ENCODE peak calls at places on chromosomes 2 and 18, in seven cellular contexts. One of them, this sample, is unnamed.

GRCh38 chr2:203470371-203470770 is 64.7 kb downstream of the RAPH1 start:
- DNase-seq in chondrocyte: no peak
- DNase-seq in brain microvascular endothelial cell: no peak
- DNase-seq in astrocyte: no peak
- DNase-seq in fibroblast of lung: no peak
- DNase-seq in adrenal gland: no peak
- DNase-seq in heart right ventricle: no peak
- DNase-seq in this sample: peak

GRCh38 chr2:113175736-113176695 is 2.2 kb downstream of the PSD4 start:
- DNase-seq in adrenal gland: peak
- DNase-seq in chondrocyte: no peak
- DNase-seq in fibroblast of lung: no peak
- DNase-seq in heart right ventricle: no peak
- DNase-seq in brain microvascular endothelial cell: no peak
- DNase-seq in astrocyte: no peak
- DNase-seq in this sample: no peak

GRCh38 chr2:85326946-85327756 is 638 bp downstream of the TGOLN2 start:
- DNase-seq in chondrocyte: no peak
- DNase-seq in heart right ventricle: peak
- DNase-seq in brain microvascular endothelial cell: peak
- DNase-seq in adrenal gland: peak
- DNase-seq in fibroblast of lung: peak
- DNase-seq in astrocyte: no peak
- DNase-seq in this sample: peak

GRCh38 chr18:32771169-32771751 is 1.6 kb downstream of the KLHL14 start:
- DNase-seq in fibroblast of lung: no peak
- DNase-seq in adrenal gland: no peak
- DNase-seq in astrocyte: no peak
- DNase-seq in heart right ventricle: no peak
- DNase-seq in chondrocyte: no peak
- DNase-seq in brain microvascular endothelial cell: no peak
- DNase-seq in this sample: peak

GRCh38 chr2:96538487-96539214 is 2.1 kb downstream of the ARID5A start:
- DNase-seq in heart right ventricle: peak
- DNase-seq in adrenal gland: peak
- DNase-seq in fibroblast of lung: peak
- DNase-seq in astrocyte: peak
- DNase-seq in chondrocyte: no peak
- DNase-seq in brain microvascular endothelial cell: peak
- DNase-seq in this sample: no peak

GRCh38 chr18:26487437-26487836 is 60.9 kb downstream of the KCTD1 start:
- DNase-seq in heart right ventricle: no peak
- DNase-seq in brain microvascular endothelial cell: no peak
- DNase-seq in astrocyte: peak
- DNase-seq in fibroblast of lung: no peak
- DNase-seq in chondrocyte: no peak
- DNase-seq in adrenal gland: no peak
- DNase-seq in this sample: no peak

GRCh38 chr2:98444436-98445166 is at the start of gene INPP4A:
- DNase-seq in chondrocyte: no peak
- DNase-seq in heart right ventricle: peak
- DNase-seq in brain microvascular endothelial cell: no peak
- DNase-seq in adrenal gland: peak
- DNase-seq in astrocyte: no peak
- DNase-seq in fibroblast of lung: peak
- DNase-seq in this sample: peak

GRCh38 chr2:26982102-26982742 is 11.8 kb downstream of the MAPRE3 start:
- DNase-seq in heart right ventricle: peak
- DNase-seq in adrenal gland: peak
- DNase-seq in chondrocyte: no peak
- DNase-seq in fibroblast of lung: peak
- DNase-seq in brain microvascular endothelial cell: peak
- DNase-seq in astrocyte: peak
- DNase-seq in this sample: peak

GRCh38 chr18:70380915-70381896 is 92.4 kb downstream of the SOCS6 start:
- DNase-seq in heart right ventricle: peak
- DNase-seq in astrocyte: peak
- DNase-seq in chondrocyte: no peak
- DNase-seq in adrenal gland: no peak
- DNase-seq in fibroblast of lung: peak
- DNase-seq in brain microvascular endothelial cell: no peak
- DNase-seq in this sample: no peak

GRCh38 chr2:224885836-224886547 is 156.3 kb downstream of the DOCK10 start:
- DNase-seq in fibroblast of lung: peak
- DNase-seq in chondrocyte: no peak
- DNase-seq in brain microvascular endothelial cell: peak
- DNase-seq in adrenal gland: no peak
- DNase-seq in astrocyte: peak
- DNase-seq in heart right ventricle: no peak
- DNase-seq in this sample: no peak

GRCh38 chr2:170313636-170314348 is 135.8 kb downstream of the MYO3B start:
- DNase-seq in fibroblast of lung: no peak
- DNase-seq in astrocyte: peak
- DNase-seq in chondrocyte: no peak
- DNase-seq in brain microvascular endothelial cell: no peak
- DNase-seq in adrenal gland: no peak
- DNase-seq in heart right ventricle: no peak
- DNase-seq in this sample: no peak

GRCh38 chr2:208183526-208183925 is 6.3 kb downstream of the C2orf80 start:
- DNase-seq in fibroblast of lung: no peak
- DNase-seq in heart right ventricle: no peak
- DNase-seq in astrocyte: no peak
- DNase-seq in adrenal gland: no peak
- DNase-seq in chondrocyte: no peak
- DNase-seq in brain microvascular endothelial cell: no peak
- DNase-seq in this sample: no peak

GRCh38 chr18:41389936-41390667 is 564.9 kb upstream of the PIK3C3 start:
- DNase-seq in chondrocyte: no peak
- DNase-seq in astrocyte: no peak
- DNase-seq in brain microvascular endothelial cell: no peak
- DNase-seq in heart right ventricle: no peak
- DNase-seq in adrenal gland: no peak
- DNase-seq in fibroblast of lung: no peak
- DNase-seq in this sample: no peak

GRCh38 chr2:162729469-162729868 is 109.1 kb downstream of the KCNH7 start:
- DNase-seq in chondrocyte: no peak
- DNase-seq in adrenal gland: no peak
- DNase-seq in astrocyte: no peak
- DNase-seq in heart right ventricle: no peak
- DNase-seq in brain microvascular endothelial cell: no peak
- DNase-seq in fibroblast of lung: no peak
- DNase-seq in this sample: no peak

GRCh38 chr2:40364143-40364903 is 87.6 kb downstream of the SLC8A1 start:
- DNase-seq in fibroblast of lung: peak
- DNase-seq in astrocyte: no peak
- DNase-seq in chondrocyte: no peak
- DNase-seq in brain microvascular endothelial cell: no peak
- DNase-seq in adrenal gland: no peak
- DNase-seq in heart right ventricle: no peak
- DNase-seq in this sample: no peak

GRCh38 chr2:195559431-195559914 is 97.6 kb upstream of the SLC39A10 start:
- DNase-seq in astrocyte: peak
- DNase-seq in fibroblast of lung: peak
- DNase-seq in heart right ventricle: no peak
- DNase-seq in brain microvascular endothelial cell: peak
- DNase-seq in chondrocyte: no peak
- DNase-seq in adrenal gland: no peak
- DNase-seq in this sample: no peak

GRCh38 chr18:50091495-50092249 is 103.3 kb downstream of the MYO5B start:
- DNase-seq in chondrocyte: no peak
- DNase-seq in brain microvascular endothelial cell: no peak
- DNase-seq in fibroblast of lung: no peak
- DNase-seq in adrenal gland: no peak
- DNase-seq in heart right ventricle: no peak
- DNase-seq in astrocyte: peak
- DNase-seq in this sample: no peak

GRCh38 chr2:98464772-98465310 is 20.2 kb downstream of the INPP4A start:
- DNase-seq in heart right ventricle: no peak
- DNase-seq in chondrocyte: no peak
- DNase-seq in fibroblast of lung: no peak
- DNase-seq in astrocyte: no peak
- DNase-seq in adrenal gland: peak
- DNase-seq in brain microvascular endothelial cell: no peak
- DNase-seq in this sample: no peak

GRCh38 chr2:25343187-25343825 is 1.6 kb upstream of the DNMT3A start:
- DNase-seq in fibroblast of lung: no peak
- DNase-seq in chondrocyte: no peak
- DNase-seq in brain microvascular endothelial cell: no peak
- DNase-seq in adrenal gland: no peak
- DNase-seq in heart right ventricle: no peak
- DNase-seq in astrocyte: no peak
- DNase-seq in this sample: no peak

GRCh38 chr2:138670734-138671133 is 109.5 kb downstream of the NXPH2 start:
- DNase-seq in heart right ventricle: no peak
- DNase-seq in astrocyte: no peak
- DNase-seq in brain microvascular endothelial cell: no peak
- DNase-seq in adrenal gland: no peak
- DNase-seq in chondrocyte: no peak
- DNase-seq in fibroblast of lung: no peak
- DNase-seq in this sample: no peak

GRCh38 chr2:209577376-209578357 is 153.8 kb downstream of the MAP2 start:
- DNase-seq in adrenal gland: no peak
- DNase-seq in fibroblast of lung: peak
- DNase-seq in heart right ventricle: no peak
- DNase-seq in chondrocyte: no peak
- DNase-seq in brain microvascular endothelial cell: no peak
- DNase-seq in astrocyte: no peak
- DNase-seq in this sample: no peak

GRCh38 chr2:236636261-236636660 is 66.6 kb downstream of the ACKR3 start:
- DNase-seq in adrenal gland: no peak
- DNase-seq in heart right ventricle: no peak
- DNase-seq in brain microvascular endothelial cell: no peak
- DNase-seq in chondrocyte: no peak
- DNase-seq in astrocyte: no peak
- DNase-seq in fibroblast of lung: no peak
- DNase-seq in this sample: no peak

GRCh38 chr2:236633219-236633570 is 63.6 kb downstream of the ACKR3 start:
- DNase-seq in adrenal gland: no peak
- DNase-seq in brain microvascular endothelial cell: no peak
- DNase-seq in astrocyte: no peak
- DNase-seq in heart right ventricle: no peak
- DNase-seq in fibroblast of lung: no peak
- DNase-seq in chondrocyte: no peak
- DNase-seq in this sample: no peak

GRCh38 chr2:236633764-236634163 is 64.1 kb downstream of the ACKR3 start:
- DNase-seq in astrocyte: no peak
- DNase-seq in brain microvascular endothelial cell: no peak
- DNase-seq in fibroblast of lung: no peak
- DNase-seq in adrenal gland: no peak
- DNase-seq in heart right ventricle: no peak
- DNase-seq in chondrocyte: no peak
- DNase-seq in this sample: no peak

GRCh38 chr2:236632295-236633218 is 62.9 kb downstream of the ACKR3 start:
- DNase-seq in adrenal gland: no peak
- DNase-seq in fibroblast of lung: no peak
- DNase-seq in heart right ventricle: no peak
- DNase-seq in astrocyte: no peak
- DNase-seq in chondrocyte: no peak
- DNase-seq in brain microvascular endothelial cell: no peak
- DNase-seq in this sample: no peak

DNA sequence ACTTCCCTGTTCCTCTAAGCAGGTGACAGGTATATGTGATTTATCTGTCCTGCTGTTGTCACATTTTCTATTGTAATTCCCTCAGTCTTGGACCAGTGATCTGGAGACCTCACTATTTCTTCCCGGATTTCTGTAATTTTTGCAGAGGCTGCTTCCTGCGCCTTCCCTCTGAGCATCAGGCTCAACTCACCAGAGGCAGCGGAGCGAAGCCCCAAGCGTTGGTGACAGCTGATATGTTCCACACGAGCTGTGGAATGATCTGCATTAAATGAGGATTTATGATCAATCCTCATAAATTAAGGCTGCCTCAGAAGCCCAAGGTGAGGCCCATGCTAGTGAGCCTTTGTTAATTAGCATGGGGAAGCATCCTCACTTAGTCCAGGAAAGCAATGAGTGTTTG is 64.6 kb downstream of the ACKR3 start:
- DNase-seq in brain microvascular endothelial cell: no peak
- DNase-seq in heart right ventricle: no peak
- DNase-seq in adrenal gland: no peak
- DNase-seq in fibroblast of lung: no peak
- DNase-seq in astrocyte: no peak
- DNase-seq in chondrocyte: no peak
- DNase-seq in this sample: no peak
- TF ChIP-seq CTCF in brain microvascular endothelial cell: no peak
- TF ChIP-seq CTCF in heart right ventricle: no peak
- TF ChIP-seq CTCF in adrenal gland: no peak
- TF ChIP-seq CTCF in fibroblast of lung: no peak
- TF ChIP-seq CTCF in astrocyte: no peak
- TF ChIP-seq CTCF in chondrocyte: no peak
- TF ChIP-seq CTCF in this sample: no peak

DNA sequence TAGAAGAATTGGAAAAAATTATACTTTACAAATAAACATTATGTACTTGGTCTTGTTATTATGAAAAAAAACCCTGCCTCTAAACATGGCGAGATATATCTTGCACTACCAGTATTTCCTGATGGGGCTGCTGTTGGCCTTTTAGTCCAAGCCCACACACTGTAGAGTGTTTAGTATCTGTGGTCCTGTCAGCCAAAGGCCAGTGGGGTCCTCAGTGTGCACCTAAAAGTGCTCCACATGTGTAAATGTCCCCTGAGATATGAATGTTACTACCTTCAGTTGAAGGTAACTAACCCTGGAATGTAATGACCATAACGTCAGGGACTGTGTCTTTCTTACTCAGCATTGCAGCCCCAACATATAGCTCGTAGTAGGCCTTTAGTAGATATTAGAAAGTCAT is 71.1 kb upstream of the HK2 start:
- DNase-seq in astrocyte: no peak
- DNase-seq in adrenal gland: no peak
- DNase-seq in fibroblast of lung: no peak
- DNase-seq in heart right ventricle: no peak
- DNase-seq in chondrocyte: no peak
- DNase-seq in brain microvascular endothelial cell: no peak
- DNase-seq in this sample: no peak
- TF ChIP-seq CTCF in astrocyte: no peak
- TF ChIP-seq CTCF in adrenal gland: no peak
- TF ChIP-seq CTCF in fibroblast of lung: no peak
- TF ChIP-seq CTCF in heart right ventricle: no peak
- TF ChIP-seq CTCF in chondrocyte: peak
- TF ChIP-seq CTCF in brain microvascular endothelial cell: peak
- TF ChIP-seq CTCF in this sample: no peak

DNA sequence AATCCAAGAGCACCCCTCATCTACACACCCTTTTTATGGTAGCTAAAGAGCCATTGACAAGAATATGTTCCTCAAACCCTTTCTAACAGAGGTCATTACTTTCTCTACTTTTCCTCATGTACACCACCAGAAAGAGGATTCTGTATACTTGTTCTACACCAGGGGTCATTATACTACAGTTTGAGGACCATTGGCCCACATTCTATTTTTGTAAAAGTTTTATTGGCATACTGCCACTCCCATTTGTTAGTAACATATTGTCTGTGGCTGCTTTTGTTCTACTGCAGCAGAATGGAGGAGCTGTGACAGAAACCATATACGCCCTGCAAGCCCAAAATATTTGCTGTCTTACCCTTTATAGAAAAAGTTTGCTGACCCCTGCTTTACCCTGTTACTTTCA is 14.3 kb downstream of the HTR2B start:
- DNase-seq in adrenal gland: no peak
- DNase-seq in astrocyte: peak
- DNase-seq in chondrocyte: no peak
- DNase-seq in fibroblast of lung: peak
- DNase-seq in brain microvascular endothelial cell: peak
- DNase-seq in heart right ventricle: no peak
- DNase-seq in this sample: no peak
- TF ChIP-seq CTCF in adrenal gland: peak
- TF ChIP-seq CTCF in astrocyte: peak
- TF ChIP-seq CTCF in chondrocyte: peak
- TF ChIP-seq CTCF in fibroblast of lung: peak
- TF ChIP-seq CTCF in brain microvascular endothelial cell: peak
- TF ChIP-seq CTCF in heart right ventricle: no peak
- TF ChIP-seq CTCF in this sample: no peak

GRCh38 chr2:187971893-187972292 is 319.8 kb upstream of the GULP1 start:
- DNase-seq in adrenal gland: no peak
- DNase-seq in heart right ventricle: no peak
- DNase-seq in brain microvascular endothelial cell: no peak
- DNase-seq in chondrocyte: no peak
- DNase-seq in fibroblast of lung: no peak
- DNase-seq in astrocyte: no peak
- DNase-seq in this sample: no peak
- TF ChIP-seq CTCF in adrenal gland: no peak
- TF ChIP-seq CTCF in heart right ventricle: no peak
- TF ChIP-seq CTCF in brain microvascular endothelial cell: no peak
- TF ChIP-seq CTCF in chondrocyte: peak
- TF ChIP-seq CTCF in fibroblast of lung: no peak
- TF ChIP-seq CTCF in astrocyte: no peak
- TF ChIP-seq CTCF in this sample: no peak

This sample was measured in glutamatergic neuron.